ENCODE peak calls at places on chromosomes 12 and 14, in ten cellular contexts. One of them, this sample, is unnamed.

GRCh38 chr14:35387209-35387608 is 17.3 kb downstream of the NFKBIA start:
- DNase-seq in HFFc6: no peak
- DNase-seq in OCI-LY7: no peak
- DNase-seq in psoas muscle: no peak
- DNase-seq in ascending aorta: no peak
- DNase-seq in right atrium auricular region: no peak
- DNase-seq in astrocyte of the cerebellum: no peak
- DNase-seq in upper lobe of left lung: no peak
- DNase-seq in mesothelial cell of epicardium: no peak
- DNase-seq in gastrocnemius medialis: no peak
- DNase-seq in this sample: no peak

GRCh38 chr12:120820885-120821510 is 83.2 kb downstream of the SPPL3 start:
- DNase-seq in upper lobe of left lung: no peak
- DNase-seq in gastrocnemius medialis: no peak
- DNase-seq in OCI-LY7: no peak
- DNase-seq in right atrium auricular region: no peak
- DNase-seq in HFFc6: no peak
- DNase-seq in ascending aorta: no peak
- DNase-seq in mesothelial cell of epicardium: no peak
- DNase-seq in astrocyte of the cerebellum: no peak
- DNase-seq in psoas muscle: no peak
- DNase-seq in this sample: no peak

GRCh38 chr12:93387780-93388179 is 10.1 kb downstream of the NUDT4 start:
- DNase-seq in mesothelial cell of epicardium: no peak
- DNase-seq in gastrocnemius medialis: no peak
- DNase-seq in astrocyte of the cerebellum: no peak
- DNase-seq in ascending aorta: no peak
- DNase-seq in psoas muscle: no peak
- DNase-seq in HFFc6: peak; percentile 50
- DNase-seq in OCI-LY7: no peak
- DNase-seq in upper lobe of left lung: no peak
- DNase-seq in right atrium auricular region: no peak
- DNase-seq in this sample: no peak

GRCh38 chr14:97306133-97306784 is 509.1 kb downstream of the VRK1 start:
- DNase-seq in gastrocnemius medialis: no peak
- DNase-seq in astrocyte of the cerebellum: peak; percentile 5
- DNase-seq in psoas muscle: no peak
- DNase-seq in ascending aorta: no peak
- DNase-seq in upper lobe of left lung: no peak
- DNase-seq in HFFc6: no peak
- DNase-seq in right atrium auricular region: no peak
- DNase-seq in OCI-LY7: no peak
- DNase-seq in mesothelial cell of epicardium: no peak
- DNase-seq in this sample: no peak

GRCh38 chr14:88933203-88933602 is 108.8 kb downstream of the TTC8 start:
- DNase-seq in upper lobe of left lung: no peak
- DNase-seq in psoas muscle: no peak
- DNase-seq in right atrium auricular region: no peak
- DNase-seq in HFFc6: no peak
- DNase-seq in OCI-LY7: no peak
- DNase-seq in gastrocnemius medialis: no peak
- DNase-seq in ascending aorta: no peak
- DNase-seq in astrocyte of the cerebellum: no peak
- DNase-seq in mesothelial cell of epicardium: no peak
- DNase-seq in this sample: no peak

GRCh38 chr14:56422703-56423213 is 156.8 kb upstream of the TMEM260 start:
- DNase-seq in psoas muscle: peak; percentile 57
- DNase-seq in gastrocnemius medialis: peak; percentile 6
- DNase-seq in astrocyte of the cerebellum: peak; percentile 84
- DNase-seq in ascending aorta: no peak
- DNase-seq in right atrium auricular region: no peak
- DNase-seq in mesothelial cell of epicardium: peak; percentile 41
- DNase-seq in HFFc6: peak; percentile 60
- DNase-seq in OCI-LY7: peak; percentile 27
- DNase-seq in upper lobe of left lung: no peak
- DNase-seq in this sample: no peak

GRCh38 chr12:20492251-20492728 is 124.0 kb downstream of the PDE3A start:
- DNase-seq in astrocyte of the cerebellum: no peak
- DNase-seq in psoas muscle: no peak
- DNase-seq in ascending aorta: no peak
- DNase-seq in mesothelial cell of epicardium: no peak
- DNase-seq in OCI-LY7: no peak
- DNase-seq in upper lobe of left lung: no peak
- DNase-seq in HFFc6: peak; percentile 72
- DNase-seq in right atrium auricular region: no peak
- DNase-seq in gastrocnemius medialis: no peak
- DNase-seq in this sample: no peak

GRCh38 chr12:26936559-26937442 is 980 bp downstream of the INTS13 start:
- DNase-seq in OCI-LY7: no peak
- DNase-seq in right atrium auricular region: no peak
- DNase-seq in astrocyte of the cerebellum: no peak
- DNase-seq in gastrocnemius medialis: no peak
- DNase-seq in mesothelial cell of epicardium: no peak
- DNase-seq in psoas muscle: no peak
- DNase-seq in HFFc6: no peak
- DNase-seq in ascending aorta: no peak
- DNase-seq in upper lobe of left lung: no peak
- DNase-seq in this sample: no peak

GRCh38 chr14:105989746-105990302 is 463.4 kb downstream of the TMEM121 start:
- DNase-seq in ascending aorta: no peak
- DNase-seq in astrocyte of the cerebellum: no peak
- DNase-seq in HFFc6: no peak
- DNase-seq in mesothelial cell of epicardium: no peak
- DNase-seq in right atrium auricular region: no peak
- DNase-seq in gastrocnemius medialis: no peak
- DNase-seq in psoas muscle: no peak
- DNase-seq in upper lobe of left lung: no peak
- DNase-seq in OCI-LY7: no peak
- DNase-seq in this sample: no peak

GRCh38 chr14:77878783-77879182 is 78.9 kb downstream of the ADCK1 start:
- DNase-seq in mesothelial cell of epicardium: no peak
- DNase-seq in astrocyte of the cerebellum: no peak
- DNase-seq in upper lobe of left lung: no peak
- DNase-seq in gastrocnemius medialis: no peak
- DNase-seq in ascending aorta: no peak
- DNase-seq in psoas muscle: no peak
- DNase-seq in OCI-LY7: no peak
- DNase-seq in HFFc6: no peak
- DNase-seq in right atrium auricular region: no peak
- DNase-seq in this sample: no peak

GRCh38 chr14:104131968-104132732 is 6.2 kb upstream of the KIF26A start:
- DNase-seq in mesothelial cell of epicardium: no peak
- DNase-seq in psoas muscle: peak; percentile 38
- DNase-seq in upper lobe of left lung: peak; percentile 21
- DNase-seq in OCI-LY7: no peak
- DNase-seq in astrocyte of the cerebellum: no peak
- DNase-seq in ascending aorta: no peak
- DNase-seq in HFFc6: no peak
- DNase-seq in gastrocnemius medialis: no peak
- DNase-seq in right atrium auricular region: no peak
- DNase-seq in this sample: no peak

GRCh38 chr14:104129556-104129955 is 8.8 kb upstream of the KIF26A start:
- DNase-seq in HFFc6: no peak
- DNase-seq in mesothelial cell of epicardium: no peak
- DNase-seq in right atrium auricular region: no peak
- DNase-seq in upper lobe of left lung: no peak
- DNase-seq in astrocyte of the cerebellum: no peak
- DNase-seq in gastrocnemius medialis: no peak
- DNase-seq in OCI-LY7: no peak
- DNase-seq in ascending aorta: no peak
- DNase-seq in psoas muscle: no peak
- DNase-seq in this sample: no peak

GRCh38 chr14:104132981-104133380 is 5.4 kb upstream of the KIF26A start:
- DNase-seq in HFFc6: no peak
- DNase-seq in mesothelial cell of epicardium: peak; percentile 48
- DNase-seq in psoas muscle: peak; percentile 31
- DNase-seq in upper lobe of left lung: peak; percentile 24
- DNase-seq in astrocyte of the cerebellum: no peak
- DNase-seq in ascending aorta: no peak
- DNase-seq in right atrium auricular region: no peak
- DNase-seq in gastrocnemius medialis: no peak
- DNase-seq in OCI-LY7: no peak
- DNase-seq in this sample: no peak

GRCh38 chr14:104128981-104129380 is 9.4 kb upstream of the KIF26A start:
- DNase-seq in ascending aorta: no peak
- DNase-seq in mesothelial cell of epicardium: no peak
- DNase-seq in astrocyte of the cerebellum: no peak
- DNase-seq in OCI-LY7: no peak
- DNase-seq in upper lobe of left lung: no peak
- DNase-seq in right atrium auricular region: no peak
- DNase-seq in HFFc6: no peak
- DNase-seq in gastrocnemius medialis: no peak
- DNase-seq in psoas muscle: no peak
- DNase-seq in this sample: no peak

GRCh38 chr14:104130974-104131651 is 7.3 kb upstream of the KIF26A start:
- DNase-seq in upper lobe of left lung: peak; percentile 56
- DNase-seq in psoas muscle: peak; percentile 50
- DNase-seq in gastrocnemius medialis: no peak
- DNase-seq in OCI-LY7: peak; percentile 54
- DNase-seq in HFFc6: peak; percentile 15
- DNase-seq in mesothelial cell of epicardium: peak; percentile 61
- DNase-seq in ascending aorta: no peak
- DNase-seq in astrocyte of the cerebellum: no peak
- DNase-seq in right atrium auricular region: no peak
- DNase-seq in this sample: no peak
- TF ChIP-seq CTCF in upper lobe of left lung: peak; percentile 90
- TF ChIP-seq CTCF in psoas muscle: peak; percentile 49
- TF ChIP-seq CTCF in gastrocnemius medialis: peak; percentile 30
- TF ChIP-seq CTCF in OCI-LY7: peak; percentile 79
- TF ChIP-seq CTCF in HFFc6: peak; percentile 80
- TF ChIP-seq CTCF in mesothelial cell of epicardium: peak; percentile 74
- TF ChIP-seq CTCF in ascending aorta: peak; percentile 11
- TF ChIP-seq CTCF in astrocyte of the cerebellum: peak; percentile 16
- TF ChIP-seq CTCF in right atrium auricular region: peak; percentile 56
- TF ChIP-seq CTCF in this sample: peak; percentile 16

GRCh38 chr12:63978519-63978918 is 134.0 kb downstream of the SRGAP1 start:
- DNase-seq in mesothelial cell of epicardium: no peak
- DNase-seq in ascending aorta: no peak
- DNase-seq in psoas muscle: no peak
- DNase-seq in right atrium auricular region: no peak
- DNase-seq in gastrocnemius medialis: no peak
- DNase-seq in OCI-LY7: no peak
- DNase-seq in HFFc6: peak; percentile 82
- DNase-seq in upper lobe of left lung: no peak
- DNase-seq in astrocyte of the cerebellum: peak; percentile 31
- DNase-seq in this sample: no peak

GRCh38 chr12:63980211-63980610 is 135.7 kb downstream of the SRGAP1 start:
- DNase-seq in astrocyte of the cerebellum: no peak
- DNase-seq in gastrocnemius medialis: no peak
- DNase-seq in mesothelial cell of epicardium: no peak
- DNase-seq in right atrium auricular region: no peak
- DNase-seq in HFFc6: no peak
- DNase-seq in ascending aorta: no peak
- DNase-seq in OCI-LY7: no peak
- DNase-seq in psoas muscle: no peak
- DNase-seq in upper lobe of left lung: no peak
- DNase-seq in this sample: no peak

GRCh38 chr12:63982787-63983186 is 138.3 kb downstream of the SRGAP1 start:
- DNase-seq in gastrocnemius medialis: no peak
- DNase-seq in psoas muscle: no peak
- DNase-seq in OCI-LY7: no peak
- DNase-seq in ascending aorta: no peak
- DNase-seq in mesothelial cell of epicardium: no peak
- DNase-seq in upper lobe of left lung: no peak
- DNase-seq in astrocyte of the cerebellum: no peak
- DNase-seq in HFFc6: no peak
- DNase-seq in right atrium auricular region: no peak
- DNase-seq in this sample: no peak

GRCh38 chr12:63976902-63977395 is 132.4 kb downstream of the SRGAP1 start:
- DNase-seq in mesothelial cell of epicardium: no peak
- DNase-seq in upper lobe of left lung: no peak
- DNase-seq in gastrocnemius medialis: no peak
- DNase-seq in astrocyte of the cerebellum: no peak
- DNase-seq in OCI-LY7: no peak
- DNase-seq in right atrium auricular region: no peak
- DNase-seq in HFFc6: no peak
- DNase-seq in psoas muscle: no peak
- DNase-seq in ascending aorta: no peak
- DNase-seq in this sample: no peak

GRCh38 chr12:63977441-63977840 is 132.9 kb downstream of the SRGAP1 start:
- DNase-seq in upper lobe of left lung: no peak
- DNase-seq in gastrocnemius medialis: no peak
- DNase-seq in HFFc6: peak; percentile 8
- DNase-seq in ascending aorta: no peak
- DNase-seq in astrocyte of the cerebellum: no peak
- DNase-seq in mesothelial cell of epicardium: no peak
- DNase-seq in psoas muscle: no peak
- DNase-seq in right atrium auricular region: no peak
- DNase-seq in OCI-LY7: no peak
- DNase-seq in this sample: no peak
- TF ChIP-seq CTCF in upper lobe of left lung: no peak
- TF ChIP-seq CTCF in gastrocnemius medialis: no peak
- TF ChIP-seq CTCF in HFFc6: no peak
- TF ChIP-seq CTCF in ascending aorta: no peak
- TF ChIP-seq CTCF in astrocyte of the cerebellum: no peak
- TF ChIP-seq CTCF in mesothelial cell of epicardium: no peak
- TF ChIP-seq CTCF in psoas muscle: no peak
- TF ChIP-seq CTCF in right atrium auricular region: no peak
- TF ChIP-seq CTCF in OCI-LY7: no peak
- TF ChIP-seq CTCF in this sample: no peak

GRCh38 chr12:76383988-76384387 is 35.8 kb upstream of the BBS10 start:
- DNase-seq in right atrium auricular region: no peak
- DNase-seq in OCI-LY7: no peak
- DNase-seq in gastrocnemius medialis: no peak
- DNase-seq in mesothelial cell of epicardium: no peak
- DNase-seq in HFFc6: no peak
- DNase-seq in astrocyte of the cerebellum: no peak
- DNase-seq in psoas muscle: no peak
- DNase-seq in upper lobe of left lung: no peak
- DNase-seq in ascending aorta: no peak
- DNase-seq in this sample: no peak
- TF ChIP-seq CTCF in right atrium auricular region: no peak
- TF ChIP-seq CTCF in OCI-LY7: no peak
- TF ChIP-seq CTCF in gastrocnemius medialis: no peak
- TF ChIP-seq CTCF in mesothelial cell of epicardium: no peak
- TF ChIP-seq CTCF in HFFc6: no peak
- TF ChIP-seq CTCF in astrocyte of the cerebellum: no peak
- TF ChIP-seq CTCF in psoas muscle: no peak
- TF ChIP-seq CTCF in upper lobe of left lung: no peak
- TF ChIP-seq CTCF in ascending aorta: no peak
- TF ChIP-seq CTCF in this sample: no peak

DNA sequence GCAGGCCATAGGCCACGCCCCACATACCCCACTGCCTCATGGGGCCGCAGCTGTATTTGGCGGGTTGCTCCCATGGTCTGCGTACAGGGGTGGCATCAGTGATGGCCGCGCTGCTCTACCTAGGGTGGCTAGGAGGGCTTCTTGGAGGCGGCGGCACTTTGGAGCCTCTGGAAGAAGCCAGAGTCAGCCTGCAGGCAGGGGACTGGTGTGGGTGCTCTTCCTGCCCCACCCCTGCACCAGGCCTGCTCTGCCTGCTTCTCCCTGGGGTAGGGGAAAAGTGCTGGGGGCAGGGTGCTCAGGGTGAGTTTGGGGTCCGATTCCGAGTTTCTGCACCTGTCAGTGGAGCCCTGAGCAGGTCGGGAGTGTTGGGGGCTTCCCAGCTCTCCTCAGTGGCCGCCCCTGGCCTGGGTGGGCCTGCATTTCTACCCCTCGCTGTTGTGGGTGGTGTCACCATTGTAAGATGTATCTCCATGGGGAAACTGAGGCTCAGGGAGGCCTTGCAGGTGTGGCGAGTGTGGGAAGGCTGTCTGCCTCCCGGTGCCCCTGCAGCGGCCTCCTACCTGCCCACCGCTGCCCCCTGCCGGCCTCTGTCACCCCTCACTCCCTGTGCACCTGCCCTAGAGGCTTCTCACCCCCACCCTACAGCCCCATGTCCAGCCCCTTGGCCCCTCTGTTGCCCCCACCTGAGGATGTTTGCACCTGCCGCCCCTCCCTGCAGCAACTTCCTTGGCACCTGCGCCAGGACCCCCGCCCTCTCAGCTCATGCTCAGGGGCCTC is 5.5 kb downstream of the CEP170B start:
- DNase-seq in psoas muscle: peak; percentile 62
- DNase-seq in OCI-LY7: peak; percentile 27
- DNase-seq in upper lobe of left lung: peak; percentile 86
- DNase-seq in gastrocnemius medialis: no peak
- DNase-seq in HFFc6: no peak
- DNase-seq in mesothelial cell of epicardium: no peak
- DNase-seq in ascending aorta: no peak
- DNase-seq in astrocyte of the cerebellum: no peak
- DNase-seq in right atrium auricular region: no peak
- DNase-seq in this sample: no peak
- TF ChIP-seq CTCF in psoas muscle: peak; percentile 24
- TF ChIP-seq CTCF in OCI-LY7: peak; percentile 66
- TF ChIP-seq CTCF in upper lobe of left lung: peak; percentile 23
- TF ChIP-seq CTCF in gastrocnemius medialis: no peak
- TF ChIP-seq CTCF in HFFc6: peak; percentile 73
- TF ChIP-seq CTCF in mesothelial cell of epicardium: no peak
- TF ChIP-seq CTCF in ascending aorta: peak; percentile 22
- TF ChIP-seq CTCF in astrocyte of the cerebellum: peak; percentile 35
- TF ChIP-seq CTCF in right atrium auricular region: peak; percentile 20
- TF ChIP-seq CTCF in this sample: no peak

This sample was measured in natural killer cell.